ENCODE peak calls at places on chromosomes 3 and 15, in four cellular contexts. One of them, this sample, is unnamed. For H3K4me1, the result is how much of the 10 kb centered on the place peaks cover.

GRCh38 chr3:45881031-45882022 is 5.0 kb upstream of the CCR9 start:
- DNase-seq in Peyer's patch: peak
- DNase-seq in hepatocyte: no peak
- DNase-seq in tibial nerve: no peak
- DNase-seq in this sample: no peak

GRCh38 chr15:73022156-73022555 is 30.1 kb upstream of the NEO1 start:
- DNase-seq in Peyer's patch: no peak
- DNase-seq in hepatocyte: no peak
- DNase-seq in tibial nerve: no peak
- DNase-seq in this sample: no peak

GRCh38 chr15:58669108-58669507 is 80.4 kb downstream of the ADAM10 start:
- DNase-seq in Peyer's patch: no peak
- DNase-seq in hepatocyte: no peak
- DNase-seq in tibial nerve: no peak
- DNase-seq in this sample: no peak

GRCh38 chr15:81268881-81269601 is 54.9 kb downstream of the STARD5 start:
- DNase-seq in Peyer's patch: no peak
- DNase-seq in hepatocyte: no peak
- DNase-seq in tibial nerve: no peak
- DNase-seq in this sample: no peak

GRCh38 chr3:4588410-4588809 is 95.3 kb downstream of the ITPR1 start:
- DNase-seq in Peyer's patch: no peak
- DNase-seq in hepatocyte: peak
- DNase-seq in tibial nerve: no peak
- DNase-seq in this sample: no peak

GRCh38 chr3:160012108-160012507 is 23.5 kb downstream of the IL12A start:
- DNase-seq in Peyer's patch: no peak
- DNase-seq in hepatocyte: no peak
- DNase-seq in tibial nerve: no peak
- DNase-seq in this sample: no peak

GRCh38 chr3:72436863-72437592 is 411.2 kb downstream of the SHQ1 start:
- DNase-seq in Peyer's patch: no peak
- DNase-seq in hepatocyte: no peak
- DNase-seq in tibial nerve: no peak
- DNase-seq in this sample: no peak

GRCh38 chr15:25501828-25502446 is 63.1 kb upstream of the UBE3A start:
- DNase-seq in Peyer's patch: no peak
- DNase-seq in hepatocyte: peak
- DNase-seq in tibial nerve: no peak
- DNase-seq in this sample: peak

GRCh38 chr3:129462365-129462968 is 22.4 kb downstream of the IFT122 start:
- DNase-seq in Peyer's patch: no peak
- DNase-seq in hepatocyte: peak
- DNase-seq in tibial nerve: no peak
- DNase-seq in this sample: no peak

GRCh38 chr15:75776075-75776443 is 63.4 kb upstream of the CSPG4 start:
- DNase-seq in Peyer's patch: no peak
- DNase-seq in hepatocyte: peak
- DNase-seq in tibial nerve: no peak
- DNase-seq in this sample: peak

GRCh38 chr3:55269096-55269495 is 218.0 kb downstream of the WNT5A start:
- DNase-seq in Peyer's patch: no peak
- DNase-seq in hepatocyte: no peak
- DNase-seq in tibial nerve: no peak
- DNase-seq in this sample: no peak

GRCh38 chr15:48536681-48537091 is 108.8 kb downstream of the FBN1 start:
- DNase-seq in Peyer's patch: no peak
- DNase-seq in hepatocyte: no peak
- DNase-seq in tibial nerve: no peak
- DNase-seq in this sample: no peak

GRCh38 chr15:32677238-32677750 is 35.8 kb downstream of the SCG5 start:
- DNase-seq in Peyer's patch: no peak
- DNase-seq in hepatocyte: peak
- DNase-seq in tibial nerve: no peak
- DNase-seq in this sample: no peak

GRCh38 chr3:135412475-135412874 is 553.1 kb upstream of the PPP2R3A start:
- DNase-seq in Peyer's patch: no peak
- DNase-seq in hepatocyte: no peak
- DNase-seq in tibial nerve: no peak
- DNase-seq in this sample: no peak

GRCh38 chr15:49895337-49896223 is 223.5 kb downstream of the ATP8B4 start:
- DNase-seq in Peyer's patch: no peak
- DNase-seq in hepatocyte: no peak
- DNase-seq in tibial nerve: no peak
- DNase-seq in this sample: no peak

GRCh38 chr3:138371070-138371950 is 22.9 kb downstream of the MRAS start:
- DNase-seq in Peyer's patch: no peak
- DNase-seq in hepatocyte: no peak
- DNase-seq in tibial nerve: no peak
- DNase-seq in this sample: no peak

GRCh38 chr3:99929409-99930139 is 111.9 kb downstream of the CMSS1 start:
- DNase-seq in Peyer's patch: no peak
- DNase-seq in hepatocyte: peak
- DNase-seq in tibial nerve: peak
- DNase-seq in this sample: no peak

GRCh38 chr3:33026267-33026666 is 70.7 kb downstream of the GLB1 start:
- DNase-seq in Peyer's patch: no peak
- DNase-seq in hepatocyte: no peak
- DNase-seq in tibial nerve: no peak
- DNase-seq in this sample: no peak

GRCh38 chr3:12759097-12759679 is at the start of gene TMEM40:
- DNase-seq in Peyer's patch: no peak
- DNase-seq in hepatocyte: peak
- DNase-seq in tibial nerve: no peak
- DNase-seq in this sample: peak

GRCh38 chr3:152835311-152836102 is 576 bp downstream of the P2RY1 start:
- DNase-seq in Peyer's patch: peak
- DNase-seq in hepatocyte: peak
- DNase-seq in tibial nerve: peak
- DNase-seq in this sample: peak
- TF ChIP-seq CTCF in Peyer's patch: no peak
- TF ChIP-seq CTCF in hepatocyte: peak
- TF ChIP-seq CTCF in tibial nerve: peak
- TF ChIP-seq CTCF in this sample: no peak

DNA sequence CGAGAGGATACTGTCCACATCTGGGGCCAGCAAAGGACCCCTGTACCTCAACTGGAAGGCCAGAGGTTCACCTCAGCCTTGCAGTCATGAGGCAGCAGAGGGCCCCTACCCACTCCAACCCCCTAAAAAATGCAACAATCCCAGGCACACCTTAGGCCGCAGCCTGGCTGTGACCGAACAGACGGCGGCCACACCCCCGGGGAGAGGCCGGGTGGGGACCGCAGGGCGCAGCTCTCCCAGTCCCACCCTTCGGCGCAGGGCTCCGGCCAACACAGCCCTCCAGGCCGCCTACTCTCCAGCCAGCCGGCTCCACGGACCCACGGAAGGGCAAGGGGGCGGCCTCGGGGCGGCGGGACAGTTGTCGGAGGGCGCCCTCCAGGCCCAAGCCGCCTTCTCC is 457 bp upstream of the DNAJA4 start:
- DNase-seq in Peyer's patch: no peak
- DNase-seq in hepatocyte: no peak
- DNase-seq in tibial nerve: no peak
- DNase-seq in this sample: no peak
- H3K4me3 ChIP-seq in Peyer's patch: peak
- H3K4me3 ChIP-seq in hepatocyte: no peak
- H3K4me3 ChIP-seq in tibial nerve: peak
- H3K4me3 ChIP-seq in this sample: no peak

GRCh38 chr3:61685755-61686154 is 124.4 kb downstream of the PTPRG start:
- DNase-seq in Peyer's patch: no peak
- DNase-seq in hepatocyte: no peak
- DNase-seq in tibial nerve: no peak
- DNase-seq in this sample: no peak

GRCh38 chr3:61686228-61686648 is 124.9 kb downstream of the PTPRG start:
- DNase-seq in Peyer's patch: no peak
- DNase-seq in hepatocyte: no peak
- DNase-seq in tibial nerve: no peak
- DNase-seq in this sample: no peak

GRCh38 chr3:61688307-61688695 is 126.9 kb downstream of the PTPRG start:
- DNase-seq in Peyer's patch: no peak
- DNase-seq in hepatocyte: no peak
- DNase-seq in tibial nerve: no peak
- DNase-seq in this sample: no peak

GRCh38 chr3:61687206-61687605 is 125.8 kb downstream of the PTPRG start:
- DNase-seq in Peyer's patch: peak
- DNase-seq in hepatocyte: peak
- DNase-seq in tibial nerve: no peak
- DNase-seq in this sample: no peak

GRCh38 chr3:61687663-61688306 is 126.4 kb downstream of the PTPRG start:
- DNase-seq in Peyer's patch: no peak
- DNase-seq in hepatocyte: no peak
- DNase-seq in tibial nerve: no peak
- DNase-seq in this sample: no peak
- H3K4me1 ChIP-seq in Peyer's patch: under half
- H3K4me1 ChIP-seq in hepatocyte: under half
- H3K4me1 ChIP-seq in tibial nerve: under half
- H3K4me1 ChIP-seq in this sample: under half

DNA sequence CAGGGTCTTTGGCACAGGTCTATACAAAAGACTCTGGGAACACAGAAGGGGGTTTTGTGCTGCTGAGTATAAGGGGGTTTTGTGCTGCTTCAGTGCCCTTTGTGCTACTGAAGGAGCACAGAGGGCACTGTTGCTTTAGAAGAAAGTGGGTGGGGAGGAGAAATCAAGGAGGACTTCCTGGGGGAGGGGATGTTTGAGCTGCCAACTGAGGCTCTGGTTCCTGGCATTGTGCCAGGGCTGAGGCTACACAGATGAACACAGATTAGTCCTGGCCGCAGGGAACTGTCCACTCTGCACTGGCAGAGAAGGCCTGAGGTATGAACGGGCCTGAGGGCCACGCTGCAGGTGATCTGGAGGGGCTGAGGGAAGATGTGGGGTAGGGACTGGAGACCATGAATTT is 32.2 kb upstream of the SEC13 start:
- DNase-seq in Peyer's patch: no peak
- DNase-seq in hepatocyte: no peak
- DNase-seq in tibial nerve: no peak
- DNase-seq in this sample: no peak
- TF ChIP-seq CTCF in Peyer's patch: no peak
- TF ChIP-seq CTCF in hepatocyte: no peak
- TF ChIP-seq CTCF in tibial nerve: no peak
- TF ChIP-seq CTCF in this sample: no peak

GRCh38 chr3:2517479-2518188 is 419.0 kb downstream of the CNTN4 start:
- DNase-seq in Peyer's patch: peak
- DNase-seq in hepatocyte: peak
- DNase-seq in tibial nerve: no peak
- DNase-seq in this sample: no peak

GRCh38 chr3:2510746-2511145 is 412.1 kb downstream of the CNTN4 start:
- DNase-seq in Peyer's patch: no peak
- DNase-seq in hepatocyte: no peak
- DNase-seq in tibial nerve: no peak
- DNase-seq in this sample: no peak

GRCh38 chr3:2511356-2511755 is 412.7 kb downstream of the CNTN4 start:
- DNase-seq in Peyer's patch: no peak
- DNase-seq in hepatocyte: no peak
- DNase-seq in tibial nerve: no peak
- DNase-seq in this sample: no peak

GRCh38 chr3:2516762-2517441 is 418.2 kb downstream of the CNTN4 start:
- DNase-seq in Peyer's patch: no peak
- DNase-seq in hepatocyte: no peak
- DNase-seq in tibial nerve: no peak
- DNase-seq in this sample: no peak

DNA sequence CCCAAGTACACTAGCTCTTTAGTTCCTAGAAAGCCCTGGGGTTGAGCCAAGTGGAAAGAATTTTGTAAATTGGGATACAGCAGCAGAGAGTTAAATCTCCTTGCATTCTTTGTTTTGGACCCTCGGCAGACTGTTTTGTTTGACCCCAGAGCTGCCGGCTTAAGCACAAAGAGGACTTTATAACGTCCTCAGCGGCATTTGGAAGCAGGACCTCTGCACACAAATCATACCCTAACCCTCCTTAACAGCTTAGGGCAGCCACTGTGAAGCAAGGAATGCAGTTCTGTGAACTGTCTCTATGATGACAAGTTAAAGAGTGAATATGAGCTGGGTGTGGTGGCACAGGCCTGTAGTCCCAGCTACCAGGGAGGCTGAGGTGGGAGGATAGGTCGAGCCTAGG is 415.4 kb downstream of the CNTN4 start:
- DNase-seq in Peyer's patch: no peak
- DNase-seq in hepatocyte: no peak
- DNase-seq in tibial nerve: no peak
- DNase-seq in this sample: no peak
- H3K4me3 ChIP-seq in Peyer's patch: no peak
- H3K4me3 ChIP-seq in hepatocyte: no peak
- H3K4me3 ChIP-seq in tibial nerve: no peak
- H3K4me3 ChIP-seq in this sample: no peak

GRCh38 chr3:133461291-133461690 is 61.4 kb downstream of the BFSP2 start:
- DNase-seq in Peyer's patch: no peak
- DNase-seq in hepatocyte: peak
- DNase-seq in tibial nerve: no peak
- DNase-seq in this sample: peak

GRCh38 chr3:133463441-133463860 is 63.6 kb downstream of the BFSP2 start:
- DNase-seq in Peyer's patch: no peak
- DNase-seq in hepatocyte: no peak
- DNase-seq in tibial nerve: no peak
- DNase-seq in this sample: peak

GRCh38 chr3:133466531-133467386 is 66.9 kb downstream of the BFSP2 start:
- DNase-seq in Peyer's patch: peak
- DNase-seq in hepatocyte: no peak
- DNase-seq in tibial nerve: no peak
- DNase-seq in this sample: no peak

GRCh38 chr3:133467780-133468179 is 67.9 kb downstream of the BFSP2 start:
- DNase-seq in Peyer's patch: no peak
- DNase-seq in hepatocyte: no peak
- DNase-seq in tibial nerve: no peak
- DNase-seq in this sample: no peak

DNA sequence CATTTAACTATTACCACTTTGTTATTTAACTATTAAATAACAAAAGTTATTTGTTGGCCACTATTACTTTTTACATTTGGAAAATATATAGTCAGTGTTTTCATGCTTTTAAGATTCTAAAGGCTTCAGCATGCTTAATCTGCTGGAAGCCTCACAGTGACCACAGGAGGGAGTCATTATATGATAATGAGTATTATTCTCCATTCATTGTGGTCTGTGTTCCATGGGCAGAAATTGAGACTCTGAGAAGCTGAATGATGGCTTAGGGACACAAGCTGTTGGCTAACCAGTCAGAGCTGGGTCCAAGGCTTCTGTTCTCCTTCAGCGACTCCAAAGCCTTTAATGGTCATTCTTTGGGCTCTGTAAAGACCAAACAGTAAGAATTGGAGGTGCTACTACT is 64.7 kb downstream of the BFSP2 start:
- DNase-seq in Peyer's patch: no peak
- DNase-seq in hepatocyte: no peak
- DNase-seq in tibial nerve: no peak
- DNase-seq in this sample: no peak
- H3K4me1 ChIP-seq in Peyer's patch: under half
- H3K4me1 ChIP-seq in hepatocyte: under half
- H3K4me1 ChIP-seq in tibial nerve: under half
- H3K4me1 ChIP-seq in this sample: under half

This sample was measured in Caco-2.